ENCODE peak calls at places on chromosome 20, in six cellular contexts. One of them, this sample, is unnamed. For H3K27me3, the result is how much of the 10 kb centered on the place peaks cover.

GRCh38 chr20:22562620-22563019 is 21.8 kb downstream of the FOXA2 start:
- DNase-seq in pancreas: no peak
- DNase-seq in GM23248: no peak
- DNase-seq in bronchial epithelial cell: no peak
- DNase-seq in dorsolateral prefrontal cortex: no peak
- DNase-seq in right atrium auricular region: no peak
- DNase-seq in this sample: no peak

GRCh38 chr20:64255361-64256281 is at the start of gene PCMTD2:
- DNase-seq in pancreas: peak
- DNase-seq in GM23248: peak
- DNase-seq in dorsolateral prefrontal cortex: peak
- DNase-seq in bronchial epithelial cell: peak
- DNase-seq in right atrium auricular region: peak
- DNase-seq in this sample: peak

GRCh38 chr20:431012-431904 is 23.2 kb downstream of the RBCK1 start:
- DNase-seq in right atrium auricular region: no peak
- DNase-seq in dorsolateral prefrontal cortex: peak
- DNase-seq in bronchial epithelial cell: peak
- DNase-seq in GM23248: peak
- DNase-seq in pancreas: peak
- DNase-seq in this sample: peak

GRCh38 chr20:324177-325042 is 942 bp upstream of the SOX12 start:
- DNase-seq in dorsolateral prefrontal cortex: peak
- DNase-seq in right atrium auricular region: peak
- DNase-seq in GM23248: peak
- DNase-seq in bronchial epithelial cell: peak
- DNase-seq in pancreas: peak
- DNase-seq in this sample: peak

GRCh38 chr20:44886276-44886671 is 769 bp downstream of the YWHAB start:
- DNase-seq in GM23248: peak
- DNase-seq in right atrium auricular region: no peak
- DNase-seq in pancreas: no peak
- DNase-seq in dorsolateral prefrontal cortex: no peak
- DNase-seq in bronchial epithelial cell: no peak
- DNase-seq in this sample: no peak

GRCh38 chr20:312067-312466 is 13.3 kb upstream of the SOX12 start:
- DNase-seq in right atrium auricular region: no peak
- DNase-seq in dorsolateral prefrontal cortex: no peak
- DNase-seq in GM23248: no peak
- DNase-seq in bronchial epithelial cell: no peak
- DNase-seq in pancreas: no peak
- DNase-seq in this sample: no peak

GRCh38 chr20:13884803-13885202 is 100.0 kb downstream of the NDUFAF5 start:
- DNase-seq in pancreas: no peak
- DNase-seq in bronchial epithelial cell: no peak
- DNase-seq in right atrium auricular region: no peak
- DNase-seq in GM23248: no peak
- DNase-seq in dorsolateral prefrontal cortex: no peak
- DNase-seq in this sample: no peak

GRCh38 chr20:50298554-50299324 is 108.1 kb downstream of the CEBPB start:
- DNase-seq in GM23248: no peak
- DNase-seq in pancreas: no peak
- DNase-seq in right atrium auricular region: no peak
- DNase-seq in bronchial epithelial cell: peak
- DNase-seq in dorsolateral prefrontal cortex: peak
- DNase-seq in this sample: no peak

GRCh38 chr20:44166008-44166407 is 21.0 kb downstream of the JPH2 start:
- DNase-seq in right atrium auricular region: no peak
- DNase-seq in pancreas: no peak
- DNase-seq in GM23248: peak
- DNase-seq in bronchial epithelial cell: no peak
- DNase-seq in dorsolateral prefrontal cortex: no peak
- DNase-seq in this sample: no peak

GRCh38 chr20:12570371-12570770 is 438.4 kb upstream of the SPTLC3 start:
- DNase-seq in bronchial epithelial cell: peak
- DNase-seq in GM23248: no peak
- DNase-seq in dorsolateral prefrontal cortex: no peak
- DNase-seq in right atrium auricular region: no peak
- DNase-seq in pancreas: no peak
- DNase-seq in this sample: no peak

GRCh38 chr20:5971203-5971602 is 20.8 kb downstream of the MCM8 start:
- DNase-seq in dorsolateral prefrontal cortex: no peak
- DNase-seq in pancreas: no peak
- DNase-seq in bronchial epithelial cell: no peak
- DNase-seq in right atrium auricular region: no peak
- DNase-seq in GM23248: no peak
- DNase-seq in this sample: no peak

GRCh38 chr20:23350855-23351838 is 556 bp downstream of the NXT1 start:
- DNase-seq in dorsolateral prefrontal cortex: peak
- DNase-seq in GM23248: peak
- DNase-seq in right atrium auricular region: peak
- DNase-seq in bronchial epithelial cell: peak
- DNase-seq in pancreas: no peak
- DNase-seq in this sample: peak

GRCh38 chr20:49610701-49611538 is 43.0 kb upstream of the PTGIS start:
- DNase-seq in pancreas: peak
- DNase-seq in right atrium auricular region: peak
- DNase-seq in dorsolateral prefrontal cortex: peak
- DNase-seq in bronchial epithelial cell: no peak
- DNase-seq in GM23248: peak
- DNase-seq in this sample: peak

GRCh38 chr20:14336667-14337066 is 745 bp downstream of the FLRT3 start:
- DNase-seq in pancreas: no peak
- DNase-seq in GM23248: peak
- DNase-seq in dorsolateral prefrontal cortex: no peak
- DNase-seq in bronchial epithelial cell: no peak
- DNase-seq in right atrium auricular region: no peak
- DNase-seq in this sample: no peak

GRCh38 chr20:33178726-33179125 is 10.8 kb downstream of the BPIFA2 start:
- DNase-seq in pancreas: peak
- DNase-seq in right atrium auricular region: no peak
- DNase-seq in bronchial epithelial cell: peak
- DNase-seq in GM23248: no peak
- DNase-seq in dorsolateral prefrontal cortex: no peak
- DNase-seq in this sample: peak

GRCh38 chr20:24634855-24635254 is 165.4 kb downstream of the SYNDIG1 start:
- DNase-seq in dorsolateral prefrontal cortex: peak
- DNase-seq in bronchial epithelial cell: peak
- DNase-seq in GM23248: peak
- DNase-seq in pancreas: no peak
- DNase-seq in right atrium auricular region: peak
- DNase-seq in this sample: no peak

GRCh38 chr20:5870462-5871021 is 79.8 kb downstream of the TRMT6 start:
- DNase-seq in pancreas: no peak
- DNase-seq in bronchial epithelial cell: peak
- DNase-seq in GM23248: no peak
- DNase-seq in right atrium auricular region: no peak
- DNase-seq in dorsolateral prefrontal cortex: no peak
- DNase-seq in this sample: no peak

GRCh38 chr20:58775371-58775770 is 75.3 kb downstream of the GNAS-AS1 start:
- DNase-seq in pancreas: no peak
- DNase-seq in bronchial epithelial cell: no peak
- DNase-seq in right atrium auricular region: no peak
- DNase-seq in dorsolateral prefrontal cortex: no peak
- DNase-seq in GM23248: no peak
- DNase-seq in this sample: no peak

GRCh38 chr20:50175938-50176933 is 14.4 kb upstream of the CEBPB start:
- DNase-seq in bronchial epithelial cell: no peak
- DNase-seq in right atrium auricular region: no peak
- DNase-seq in pancreas: no peak
- DNase-seq in dorsolateral prefrontal cortex: no peak
- DNase-seq in GM23248: no peak
- DNase-seq in this sample: no peak

GRCh38 chr20:61885759-61886715 is 179.6 kb downstream of the TAF4 start:
- DNase-seq in bronchial epithelial cell: no peak
- DNase-seq in GM23248: no peak
- DNase-seq in dorsolateral prefrontal cortex: no peak
- DNase-seq in pancreas: no peak
- DNase-seq in right atrium auricular region: no peak
- DNase-seq in this sample: no peak

GRCh38 chr20:50259705-50260479 is 69.3 kb downstream of the CEBPB start:
- DNase-seq in right atrium auricular region: no peak
- DNase-seq in bronchial epithelial cell: no peak
- DNase-seq in pancreas: no peak
- DNase-seq in dorsolateral prefrontal cortex: no peak
- DNase-seq in GM23248: peak
- DNase-seq in this sample: peak

GRCh38 chr20:41398408-41398807 is 31.8 kb upstream of the EMILIN3 start:
- DNase-seq in bronchial epithelial cell: no peak
- DNase-seq in GM23248: no peak
- DNase-seq in right atrium auricular region: peak
- DNase-seq in pancreas: no peak
- DNase-seq in dorsolateral prefrontal cortex: no peak
- DNase-seq in this sample: no peak

GRCh38 chr20:38724603-38725457 is 544 bp downstream of the SLC32A1 start:
- DNase-seq in bronchial epithelial cell: no peak
- DNase-seq in right atrium auricular region: no peak
- DNase-seq in dorsolateral prefrontal cortex: no peak
- DNase-seq in GM23248: no peak
- DNase-seq in pancreas: peak
- DNase-seq in this sample: no peak

GRCh38 chr20:46191611-46192010 is 73.5 kb downstream of the CD40 start:
- DNase-seq in right atrium auricular region: no peak
- DNase-seq in GM23248: no peak
- DNase-seq in bronchial epithelial cell: no peak
- DNase-seq in dorsolateral prefrontal cortex: no peak
- DNase-seq in pancreas: no peak
- DNase-seq in this sample: no peak

GRCh38 chr20:18985551-18985950 is 172.0 kb downstream of the SCP2D1 start:
- DNase-seq in bronchial epithelial cell: peak
- DNase-seq in dorsolateral prefrontal cortex: no peak
- DNase-seq in GM23248: no peak
- DNase-seq in right atrium auricular region: no peak
- DNase-seq in pancreas: no peak
- DNase-seq in this sample: no peak

GRCh38 chr20:19828233-19828632 is 70.2 kb downstream of the RIN2 start:
- DNase-seq in GM23248: no peak
- DNase-seq in dorsolateral prefrontal cortex: no peak
- DNase-seq in pancreas: no peak
- DNase-seq in right atrium auricular region: no peak
- DNase-seq in bronchial epithelial cell: peak
- DNase-seq in this sample: no peak

GRCh38 chr20:11260611-11261010 is 586.8 kb upstream of the JAG1 start:
- DNase-seq in GM23248: peak
- DNase-seq in bronchial epithelial cell: no peak
- DNase-seq in dorsolateral prefrontal cortex: no peak
- DNase-seq in right atrium auricular region: no peak
- DNase-seq in pancreas: no peak
- DNase-seq in this sample: no peak

GRCh38 chr20:63118786-63119450 is 97.0 kb downstream of the YTHDF1 start:
- DNase-seq in bronchial epithelial cell: no peak
- DNase-seq in pancreas: no peak
- DNase-seq in GM23248: no peak
- DNase-seq in right atrium auricular region: no peak
- DNase-seq in dorsolateral prefrontal cortex: no peak
- DNase-seq in this sample: no peak

GRCh38 chr20:63121246-63121645 is 94.7 kb downstream of the YTHDF1 start:
- DNase-seq in bronchial epithelial cell: no peak
- DNase-seq in dorsolateral prefrontal cortex: no peak
- DNase-seq in pancreas: no peak
- DNase-seq in GM23248: no peak
- DNase-seq in right atrium auricular region: no peak
- DNase-seq in this sample: no peak

GRCh38 chr20:63118303-63118670 is 97.6 kb downstream of the YTHDF1 start:
- DNase-seq in pancreas: no peak
- DNase-seq in dorsolateral prefrontal cortex: no peak
- DNase-seq in right atrium auricular region: no peak
- DNase-seq in bronchial epithelial cell: no peak
- DNase-seq in GM23248: no peak
- DNase-seq in this sample: no peak

GRCh38 chr20:63120286-63121090 is 95.4 kb downstream of the YTHDF1 start:
- DNase-seq in GM23248: no peak
- DNase-seq in dorsolateral prefrontal cortex: no peak
- DNase-seq in bronchial epithelial cell: no peak
- DNase-seq in pancreas: peak
- DNase-seq in right atrium auricular region: no peak
- DNase-seq in this sample: no peak

DNA sequence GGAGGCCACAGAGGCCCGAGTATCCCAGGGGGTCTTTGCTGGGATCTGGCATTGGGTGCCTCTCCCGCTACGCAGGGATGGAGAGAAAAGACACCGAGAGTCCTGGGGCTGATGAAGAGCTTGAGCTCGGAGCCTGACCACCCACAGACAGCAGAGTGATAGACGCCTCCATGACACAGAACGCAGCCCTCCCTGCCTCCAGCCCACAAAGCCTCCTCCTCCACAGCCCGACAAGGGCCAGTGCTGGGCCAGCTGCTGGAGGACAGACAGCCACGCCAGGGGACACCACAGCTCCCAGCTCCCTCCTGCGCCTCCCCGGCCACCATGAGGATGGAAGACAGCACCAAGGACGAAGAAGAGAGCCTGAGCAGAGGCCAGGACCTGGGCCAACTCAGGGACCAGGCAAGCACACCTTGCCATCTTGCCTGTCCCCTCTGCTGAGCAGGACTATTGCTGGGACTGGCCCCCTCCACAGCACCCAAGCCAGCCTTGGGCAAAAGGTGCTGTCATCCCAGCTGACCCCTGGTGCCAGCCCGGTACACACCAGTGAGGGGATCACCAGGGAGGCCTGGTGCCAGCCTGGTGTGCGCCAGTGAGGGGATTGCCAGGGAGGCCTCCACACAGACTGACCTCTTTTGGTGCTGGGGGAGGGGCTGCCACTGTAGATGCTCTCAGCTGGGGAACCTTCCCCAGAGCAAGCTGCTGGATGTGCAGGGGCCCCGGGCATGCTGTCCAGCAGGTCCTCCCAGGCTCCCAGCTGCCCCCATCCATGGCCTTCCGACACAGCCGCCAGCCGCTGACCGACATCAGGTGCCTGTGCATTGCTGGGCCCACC is 96.3 kb downstream of the YTHDF1 start:
- DNase-seq in right atrium auricular region: no peak
- DNase-seq in pancreas: peak
- DNase-seq in dorsolateral prefrontal cortex: no peak
- DNase-seq in bronchial epithelial cell: no peak
- DNase-seq in GM23248: no peak
- DNase-seq in this sample: no peak
- H3K27me3 ChIP-seq in right atrium auricular region: under half
- H3K27me3 ChIP-seq in pancreas: under half
- H3K27me3 ChIP-seq in dorsolateral prefrontal cortex: under half
- H3K27me3 ChIP-seq in bronchial epithelial cell: under half
- H3K27me3 ChIP-seq in GM23248: under half
- H3K27me3 ChIP-seq in this sample: under half

GRCh38 chr20:16953858-16954257 is 205.7 kb downstream of the OTOR start:
- DNase-seq in dorsolateral prefrontal cortex: no peak
- DNase-seq in bronchial epithelial cell: no peak
- DNase-seq in right atrium auricular region: no peak
- DNase-seq in pancreas: no peak
- DNase-seq in GM23248: no peak
- DNase-seq in this sample: no peak
- H3K4me3 ChIP-seq in dorsolateral prefrontal cortex: no peak
- H3K4me3 ChIP-seq in bronchial epithelial cell: no peak
- H3K4me3 ChIP-seq in right atrium auricular region: no peak
- H3K4me3 ChIP-seq in pancreas: no peak
- H3K4me3 ChIP-seq in GM23248: no peak
- H3K4me3 ChIP-seq in this sample: no peak

GRCh38 chr20:55478739-55479450 is 526.4 kb downstream of the CBLN4 start:
- DNase-seq in right atrium auricular region: no peak
- DNase-seq in dorsolateral prefrontal cortex: no peak
- DNase-seq in bronchial epithelial cell: no peak
- DNase-seq in pancreas: no peak
- DNase-seq in GM23248: no peak
- DNase-seq in this sample: no peak
- H3K27me3 ChIP-seq in right atrium auricular region: under half
- H3K27me3 ChIP-seq in dorsolateral prefrontal cortex: under half
- H3K27me3 ChIP-seq in bronchial epithelial cell: under half
- H3K27me3 ChIP-seq in pancreas: under half
- H3K27me3 ChIP-seq in GM23248: under half
- H3K27me3 ChIP-seq in this sample: under half

GRCh38 chr20:47358052-47358671 is 1.7 kb upstream of the ZMYND8 start:
- DNase-seq in right atrium auricular region: no peak
- DNase-seq in bronchial epithelial cell: no peak
- DNase-seq in GM23248: no peak
- DNase-seq in dorsolateral prefrontal cortex: no peak
- DNase-seq in pancreas: no peak
- DNase-seq in this sample: no peak
- H3K4me3 ChIP-seq in right atrium auricular region: no peak
- H3K4me3 ChIP-seq in bronchial epithelial cell: peak
- H3K4me3 ChIP-seq in GM23248: peak
- H3K4me3 ChIP-seq in dorsolateral prefrontal cortex: peak
- H3K4me3 ChIP-seq in pancreas: no peak
- H3K4me3 ChIP-seq in this sample: no peak

This sample was measured in lung.